ENCODE peak calls at places on chromosome 16, in seven cellular contexts. U is stimulated activated CD8-positive, alpha-beta memory T cell treated with anti-CD3 and anti-CD28 coated beads, Interleukin-4, amount 100 ng/mL, for 48 hours; D is HFF-Myc; O is lower lobe of right lung; L is NCI-H1092 treated with DMSO at 0.1 percent for 48 hours; B is AG04449; E is pons. G is an unnamed sample.

GRCh38 chr16:53007095-53007494 is 45.6 kb downstream of the CHD9NB start:
- DNase-seq in L (no peak), U (no peak), B (no peak), O (no peak), E (no peak), D (no peak), G (no peak)

GRCh38 chr16:84562174-84562815 is 55.6 kb downstream of the COTL1 start:
- DNase-seq in E (no peak), O (peak; percentile 71), D (no peak), L (no peak), U (no peak), B (no peak), G (no peak)

GRCh38 chr16:15954814-15955151 is 5.4 kb downstream of the ABCC1 start:
- DNase-seq in E (no peak), U (no peak), L (no peak), D (no peak), O (no peak), B (no peak), G (no peak)

GRCh38 chr16:75621170-75621477 is 2.0 kb downstream of the ADAT1 start:
- DNase-seq in L (peak; percentile 9), D (no peak), E (peak; percentile 53), B (no peak), U (no peak), O (no peak), G (no peak)

GRCh38 chr16:74760007-74760767 is 14.4 kb downstream of the FA2H start:
- DNase-seq in D (no peak), B (peak; percentile 5), E (no peak), L (no peak), O (no peak), U (no peak), G (no peak)

GRCh38 chr16:86215979-86216585 is 294.2 kb upstream of the FOXF1 start:
- DNase-seq in B (no peak), L (no peak), E (peak; percentile 25), D (no peak), U (no peak), O (no peak), G (no peak)

GRCh38 chr16:1832831-1833454 is 5.9 kb downstream of the FAHD1 start:
- DNase-seq in O (no peak), E (no peak), D (no peak), B (no peak), L (no peak), U (no peak), G (no peak)

GRCh38 chr16:47574091-47575054 is 113.2 kb downstream of the PHKB start:
- DNase-seq in B (no peak), D (peak; percentile 31), E (no peak), O (no peak), U (peak; percentile 53), L (no peak), G (peak; percentile 81)

GRCh38 chr16:12228607-12229499 is 252.3 kb downstream of the SNX29 start:
- DNase-seq in D (peak; percentile 72), B (no peak), E (peak; percentile 48), L (peak; percentile 57), O (no peak), U (peak; percentile 52), G (peak; percentile 65)

GRCh38 chr16:25893332-25893731 is 201.6 kb downstream of the HS3ST4 start:
- DNase-seq in L (no peak), U (no peak), B (no peak), E (no peak), D (no peak), O (no peak), G (no peak)

GRCh38 chr16:20415541-20415940 is 6.2 kb downstream of the ACSM5 start:
- DNase-seq in E (no peak), L (no peak), U (no peak), B (no peak), O (no peak), D (no peak), G (no peak)

GRCh38 chr16:48534601-48535340 is 75.2 kb downstream of the N4BP1 start:
- DNase-seq in E (no peak), U (no peak), O (no peak), D (no peak), B (no peak), L (no peak), G (no peak)

GRCh38 chr16:27706803-27707685 is 157.1 kb downstream of the KATNIP start:
- DNase-seq in U (no peak), E (no peak), D (no peak), L (no peak), O (no peak), B (no peak), G (no peak)

GRCh38 chr16:31467151-31467550 is 4.8 kb upstream of the TGFB1I1 start:
- DNase-seq in E (no peak), L (no peak), D (no peak), B (no peak), O (no peak), U (no peak), G (no peak)

GRCh38 chr16:73025111-73025505 is 22.8 kb downstream of the ZFHX3 start:
- DNase-seq in O (no peak), B (no peak), U (no peak), D (no peak), L (no peak), E (no peak), G (no peak)

GRCh38 chr16:1278456-1278855 is 22.6 kb downstream of the TPSD1 start:
- DNase-seq in D (no peak), B (no peak), U (no peak), E (no peak), L (no peak), O (no peak), G (no peak)

GRCh38 chr16:10895053-10895946 is 18.3 kb downstream of the CIITA start:
- DNase-seq in U (peak; percentile 62), B (no peak), E (no peak), O (no peak), L (no peak), D (no peak), G (no peak)

GRCh38 chr16:49952386-49952785 is 72.6 kb upstream of the CNEP1R1 start:
- DNase-seq in D (no peak), O (no peak), E (no peak), L (no peak), B (no peak), U (no peak), G (no peak)

GRCh38 chr16:57680842-57681241 is 12.7 kb downstream of the ADGRG3 start:
- DNase-seq in B (no peak), E (no peak), L (no peak), U (no peak), D (no peak), O (no peak), G (no peak)

GRCh38 chr16:83926726-83927397 is 26.2 kb upstream of the OSGIN1 start:
- DNase-seq in D (peak; percentile 36), B (no peak), U (peak; percentile 85), L (peak; percentile 19), O (peak; percentile 86), E (no peak), G (peak; percentile 92)

GRCh38 chr16:47136101-47136820 is 7.5 kb downstream of the NETO2 start:
- DNase-seq in L (no peak), U (no peak), O (no peak), B (no peak), E (no peak), D (no peak), G (peak; percentile 62)

GRCh38 chr16:85548375-85548774 is 64.7 kb upstream of the GSE1 start:
- DNase-seq in E (no peak), U (no peak), O (no peak), B (no peak), L (no peak), D (no peak), G (no peak)

GRCh38 chr16:24537474-24538337 is 1.7 kb upstream of the RBBP6 start:
- DNase-seq in U (no peak), O (no peak), B (no peak), L (no peak), D (no peak), E (no peak), G (no peak)

GRCh38 chr16:88784074-88784855 is 755 bp downstream of the PIEZO1 start:
- DNase-seq in E (no peak), D (no peak), O (peak; percentile 82), B (no peak), L (no peak), U (peak; percentile 71), G (peak; percentile 67)

GRCh38 chr16:23182675-23183485 is at the start of gene SCNN1G:
- DNase-seq in E (no peak), B (no peak), L (no peak), O (peak; percentile 74), U (peak; percentile 23), D (no peak), G (no peak)

GRCh38 chr16:82439678-82440293 is 187.0 kb upstream of the CDH13 start:
- DNase-seq in B (no peak), L (no peak), O (no peak), D (no peak), E (no peak), U (no peak), G (no peak)

GRCh38 chr16:27291106-27291505 is 22.5 kb upstream of the NSMCE1 start:
- DNase-seq in E (no peak), D (no peak), B (no peak), U (no peak), O (no peak), L (no peak), G (no peak)

GRCh38 chr16:83328936-83329335 is 478.8 kb upstream of the HSBP1 start:
- DNase-seq in B (no peak), U (no peak), D (no peak), E (no peak), O (no peak), L (no peak), G (no peak)

G was measured in PC-9.